ENCODE peak calls at places on chromosomes 4 and X, in four cellular contexts. One of them, this sample, is unnamed.

GRCh38 chrX:63349307-63349706 is 1.8 kb downstream of the SPIN4 start:
- DNase-seq in MM.1S: no peak
- DNase-seq in body of pancreas: no peak
- DNase-seq in cardiac muscle cell: peak
- DNase-seq in this sample: no peak

GRCh38 chrX:2652106-2652505 is 39.0 kb upstream of the CD99 start:
- DNase-seq in MM.1S: no peak
- DNase-seq in body of pancreas: no peak
- DNase-seq in cardiac muscle cell: no peak
- DNase-seq in this sample: no peak

GRCh38 chr4:139014391-139015268 is 951 bp upstream of the NOCT start:
- DNase-seq in MM.1S: peak
- DNase-seq in body of pancreas: peak
- DNase-seq in cardiac muscle cell: no peak
- DNase-seq in this sample: no peak

GRCh38 chr4:83232087-83232486 is 52.5 kb downstream of the COQ2 start:
- DNase-seq in MM.1S: no peak
- DNase-seq in body of pancreas: no peak
- DNase-seq in cardiac muscle cell: no peak
- DNase-seq in this sample: no peak

GRCh38 chrX:150361777-150362351 is 1.3 kb upstream of the MAMLD1 start:
- DNase-seq in MM.1S: no peak
- DNase-seq in body of pancreas: peak
- DNase-seq in cardiac muscle cell: no peak
- DNase-seq in this sample: no peak

GRCh38 chr4:74433043-74433442 is 11.9 kb upstream of the AREG start:
- DNase-seq in MM.1S: no peak
- DNase-seq in body of pancreas: no peak
- DNase-seq in cardiac muscle cell: no peak
- DNase-seq in this sample: no peak

GRCh38 chrX:20265221-20265725 is 1.4 kb downstream of the RPS6KA3 start:
- DNase-seq in MM.1S: peak
- DNase-seq in body of pancreas: peak
- DNase-seq in cardiac muscle cell: peak
- DNase-seq in this sample: no peak

GRCh38 chr4:78876568-78877320 is 62.5 kb downstream of the PAQR3 start:
- DNase-seq in MM.1S: no peak
- DNase-seq in body of pancreas: no peak
- DNase-seq in cardiac muscle cell: no peak
- DNase-seq in this sample: no peak

GRCh38 chr4:182764642-182765041 is 152.5 kb downstream of the DCTD start:
- DNase-seq in MM.1S: no peak
- DNase-seq in body of pancreas: no peak
- DNase-seq in cardiac muscle cell: no peak
- DNase-seq in this sample: no peak

GRCh38 chr4:4613126-4613465 is 71.2 kb upstream of the STX18 start:
- DNase-seq in MM.1S: no peak
- DNase-seq in body of pancreas: no peak
- DNase-seq in cardiac muscle cell: no peak
- DNase-seq in this sample: no peak

GRCh38 chr4:187414716-187415115 is 580.9 kb upstream of the ZFP42 start:
- DNase-seq in MM.1S: no peak
- DNase-seq in body of pancreas: no peak
- DNase-seq in cardiac muscle cell: no peak
- DNase-seq in this sample: no peak

GRCh38 chr4:185730387-185730786 is 81.6 kb downstream of the SORBS2 start:
- DNase-seq in MM.1S: peak
- DNase-seq in body of pancreas: peak
- DNase-seq in cardiac muscle cell: peak
- DNase-seq in this sample: no peak

GRCh38 chrX:110806145-110806544 is 10.5 kb upstream of the CHRDL1 start:
- DNase-seq in MM.1S: no peak
- DNase-seq in body of pancreas: no peak
- DNase-seq in cardiac muscle cell: no peak
- DNase-seq in this sample: no peak

GRCh38 chr4:145061325-145061920 is 36.6 kb downstream of the ANAPC10 start:
- DNase-seq in MM.1S: peak
- DNase-seq in body of pancreas: no peak
- DNase-seq in cardiac muscle cell: peak
- DNase-seq in this sample: peak

GRCh38 chrX:102085706-102086105 is 39.8 kb upstream of the TCEAL2 start:
- DNase-seq in MM.1S: no peak
- DNase-seq in body of pancreas: no peak
- DNase-seq in cardiac muscle cell: no peak
- DNase-seq in this sample: no peak

GRCh38 chr4:8204576-8205227 is 5.6 kb downstream of the SH3TC1 start:
- DNase-seq in MM.1S: no peak
- DNase-seq in body of pancreas: no peak
- DNase-seq in cardiac muscle cell: no peak
- DNase-seq in this sample: no peak

GRCh38 chrX:147741776-147742175 is 169.9 kb upstream of the FMR1 start:
- DNase-seq in MM.1S: no peak
- DNase-seq in body of pancreas: no peak
- DNase-seq in cardiac muscle cell: no peak
- DNase-seq in this sample: no peak

GRCh38 chr4:30191902-30192301 is 528.3 kb upstream of the PCDH7 start:
- DNase-seq in MM.1S: no peak
- DNase-seq in body of pancreas: no peak
- DNase-seq in cardiac muscle cell: no peak
- DNase-seq in this sample: peak

GRCh38 chr4:83285022-83285387 is 407 bp upstream of the COQ2 start:
- DNase-seq in MM.1S: peak
- DNase-seq in body of pancreas: peak
- DNase-seq in cardiac muscle cell: peak
- DNase-seq in this sample: no peak

GRCh38 chrX:38871129-38872029 is 70.1 kb downstream of the MID1IP1 start:
- DNase-seq in MM.1S: no peak
- DNase-seq in body of pancreas: no peak
- DNase-seq in cardiac muscle cell: no peak
- DNase-seq in this sample: no peak

GRCh38 chrX:38868941-38869378 is 67.7 kb downstream of the MID1IP1 start:
- DNase-seq in MM.1S: no peak
- DNase-seq in body of pancreas: peak
- DNase-seq in cardiac muscle cell: no peak
- DNase-seq in this sample: no peak

DNA sequence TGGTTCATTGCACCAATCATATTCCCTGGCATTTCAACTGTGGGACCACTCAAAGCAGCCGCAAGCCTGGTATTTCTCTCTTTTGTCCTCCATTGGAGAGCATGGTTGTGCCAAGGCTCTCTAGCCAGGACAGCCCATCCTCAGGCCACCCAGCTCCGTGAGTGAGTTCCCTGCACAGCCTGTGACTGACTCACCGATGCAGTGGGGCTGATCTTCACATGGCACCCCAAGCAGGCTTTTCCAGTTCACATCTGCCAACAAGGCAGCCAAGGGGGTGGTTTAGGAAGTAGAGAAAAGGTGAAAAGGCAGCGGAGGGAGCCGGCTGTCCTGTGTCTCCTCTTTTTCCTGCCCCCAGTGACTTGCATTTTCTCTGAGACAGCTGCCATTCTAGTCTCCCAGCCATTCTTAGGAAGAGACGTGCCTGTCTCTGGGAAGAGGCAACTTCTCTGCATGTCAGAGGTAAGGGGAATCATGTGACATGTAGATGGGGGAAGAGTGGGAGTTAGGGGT is 69.2 kb downstream of the MID1IP1 start:
- DNase-seq in MM.1S: no peak
- DNase-seq in body of pancreas: no peak
- DNase-seq in cardiac muscle cell: no peak
- DNase-seq in this sample: no peak
- H3K4me3 ChIP-seq in MM.1S: no peak
- H3K4me3 ChIP-seq in body of pancreas: no peak
- H3K4me3 ChIP-seq in cardiac muscle cell: no peak
- H3K4me3 ChIP-seq in this sample: no peak

GRCh38 chrX:129905787-129906580 is at the start of gene UTP14A:
- DNase-seq in MM.1S: peak
- DNase-seq in body of pancreas: peak
- DNase-seq in cardiac muscle cell: peak
- DNase-seq in this sample: peak

DNA sequence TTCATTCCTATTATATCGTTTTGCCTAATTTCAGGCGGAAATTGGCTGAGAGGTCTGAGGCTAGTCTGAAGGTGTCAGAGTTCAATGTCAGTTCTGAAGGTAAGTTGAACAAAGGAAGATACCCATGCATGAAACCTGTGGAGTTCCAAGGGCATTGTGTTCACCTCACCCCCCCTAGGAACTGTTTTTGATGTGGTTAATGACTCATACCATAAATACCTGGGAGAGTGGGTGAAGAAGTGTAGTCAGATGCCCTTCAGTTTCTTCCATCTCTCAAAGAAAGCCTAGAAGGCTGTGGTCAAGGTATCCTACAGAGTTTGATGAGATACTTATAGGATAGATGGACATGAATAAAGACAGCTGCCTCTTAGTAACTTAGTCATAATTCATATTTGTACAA is 2.7 kb downstream of the UTP14A start:
- DNase-seq in MM.1S: no peak
- DNase-seq in body of pancreas: no peak
- DNase-seq in cardiac muscle cell: no peak
- DNase-seq in this sample: no peak
- TF ChIP-seq CTCF in MM.1S: no peak
- TF ChIP-seq CTCF in body of pancreas: no peak
- TF ChIP-seq CTCF in cardiac muscle cell: no peak
- TF ChIP-seq CTCF in this sample: no peak

GRCh38 chr4:26082565-26082964 is 168.5 kb downstream of the SMIM20 start:
- DNase-seq in MM.1S: no peak
- DNase-seq in body of pancreas: no peak
- DNase-seq in cardiac muscle cell: no peak
- DNase-seq in this sample: peak
- H3K4me3 ChIP-seq in MM.1S: no peak
- H3K4me3 ChIP-seq in body of pancreas: no peak
- H3K4me3 ChIP-seq in cardiac muscle cell: no peak
- H3K4me3 ChIP-seq in this sample: no peak

DNA sequence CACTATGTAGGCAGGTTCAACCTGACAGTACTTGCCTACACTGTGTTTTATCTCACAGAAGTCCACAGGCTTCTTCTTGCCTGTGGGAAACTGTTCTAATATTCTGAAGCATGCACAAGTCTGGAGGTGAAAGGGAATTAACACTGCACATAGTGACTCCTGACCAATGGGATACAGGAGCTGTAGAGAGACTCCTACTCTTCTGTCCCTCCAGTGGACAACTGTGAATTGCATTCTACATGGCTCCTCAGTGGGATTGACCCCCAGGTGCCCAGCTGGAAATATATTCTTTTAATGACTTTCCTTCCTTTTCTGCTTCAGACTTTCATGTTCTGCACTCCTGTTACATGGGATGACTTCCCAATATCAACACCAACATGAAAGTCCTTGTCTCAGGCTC is 8.2 kb upstream of the YIPF6 start:
- DNase-seq in MM.1S: no peak
- DNase-seq in body of pancreas: peak
- DNase-seq in cardiac muscle cell: peak
- DNase-seq in this sample: no peak
- TF ChIP-seq CTCF in MM.1S: no peak
- TF ChIP-seq CTCF in body of pancreas: peak
- TF ChIP-seq CTCF in cardiac muscle cell: peak
- TF ChIP-seq CTCF in this sample: peak

DNA sequence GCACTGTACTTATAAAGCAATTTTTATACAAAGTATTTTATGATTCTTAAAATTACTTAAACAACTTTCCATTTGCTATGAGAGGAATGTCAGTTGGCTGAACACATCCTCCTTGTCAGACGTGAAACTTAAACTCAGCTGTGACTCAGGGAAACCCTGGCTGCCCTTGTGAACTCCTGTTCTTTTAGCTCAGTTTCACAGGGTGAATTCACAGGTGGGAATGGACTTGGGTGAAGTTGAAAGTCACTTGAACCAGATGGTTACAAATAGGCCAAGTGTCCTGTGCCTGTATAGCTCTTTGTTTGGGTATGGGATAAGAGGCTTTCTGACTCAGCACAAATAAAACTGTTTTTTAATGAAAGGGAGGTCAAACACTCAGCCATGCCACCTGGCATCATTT is 67.4 kb upstream of the FAM47B start:
- DNase-seq in MM.1S: peak
- DNase-seq in body of pancreas: no peak
- DNase-seq in cardiac muscle cell: no peak
- DNase-seq in this sample: no peak
- H3K4me3 ChIP-seq in MM.1S: no peak
- H3K4me3 ChIP-seq in body of pancreas: no peak
- H3K4me3 ChIP-seq in cardiac muscle cell: no peak
- H3K4me3 ChIP-seq in this sample: no peak

GRCh38 chr4:42397635-42398447 is 553 bp downstream of the SHISA3 start:
- DNase-seq in MM.1S: peak
- DNase-seq in body of pancreas: no peak
- DNase-seq in cardiac muscle cell: peak
- DNase-seq in this sample: no peak

GRCh38 chr4:42397256-42397634 is at the start of gene SHISA3:
- DNase-seq in MM.1S: peak
- DNase-seq in body of pancreas: no peak
- DNase-seq in cardiac muscle cell: peak
- DNase-seq in this sample: no peak

GRCh38 chr4:42399393-42399792 is 2.1 kb downstream of the SHISA3 start:
- DNase-seq in MM.1S: no peak
- DNase-seq in body of pancreas: no peak
- DNase-seq in cardiac muscle cell: no peak
- DNase-seq in this sample: no peak

GRCh38 chr4:42396361-42397255 is 680 bp upstream of the SHISA3 start:
- DNase-seq in MM.1S: no peak
- DNase-seq in body of pancreas: no peak
- DNase-seq in cardiac muscle cell: no peak
- DNase-seq in this sample: no peak

GRCh38 chr4:42398448-42399355 is 1.4 kb downstream of the SHISA3 start:
- DNase-seq in MM.1S: no peak
- DNase-seq in body of pancreas: no peak
- DNase-seq in cardiac muscle cell: peak
- DNase-seq in this sample: no peak
- TF ChIP-seq CTCF in MM.1S: no peak
- TF ChIP-seq CTCF in body of pancreas: no peak
- TF ChIP-seq CTCF in cardiac muscle cell: no peak
- TF ChIP-seq CTCF in this sample: peak

GRCh38 chrX:51395807-51396728 is 63.4 kb downstream of the NUDT10 start:
- DNase-seq in MM.1S: peak
- DNase-seq in body of pancreas: peak
- DNase-seq in cardiac muscle cell: peak
- DNase-seq in this sample: no peak
- H3K4me3 ChIP-seq in MM.1S: peak
- H3K4me3 ChIP-seq in body of pancreas: peak
- H3K4me3 ChIP-seq in cardiac muscle cell: peak
- H3K4me3 ChIP-seq in this sample: no peak

GRCh38 chrX:100636321-100636991 is at the start of gene TSPAN6:
- DNase-seq in MM.1S: peak
- DNase-seq in body of pancreas: peak
- DNase-seq in cardiac muscle cell: peak
- DNase-seq in this sample: peak
- TF ChIP-seq CTCF in MM.1S: peak
- TF ChIP-seq CTCF in body of pancreas: peak
- TF ChIP-seq CTCF in cardiac muscle cell: peak
- TF ChIP-seq CTCF in this sample: peak

GRCh38 chr4:1201851-1202525 is 29.6 kb upstream of the SPON2 start:
- DNase-seq in MM.1S: no peak
- DNase-seq in body of pancreas: peak
- DNase-seq in cardiac muscle cell: no peak
- DNase-seq in this sample: no peak
- H3K4me3 ChIP-seq in MM.1S: no peak
- H3K4me3 ChIP-seq in body of pancreas: no peak
- H3K4me3 ChIP-seq in cardiac muscle cell: no peak
- H3K4me3 ChIP-seq in this sample: no peak